ENCODE peak calls at places on chromosome 6, in five cellular contexts. One of them, this sample, is unnamed.

GRCh38 chr6:81614292-81614691 is 138.2 kb downstream of the TENT5A start:
- DNase-seq in AG09309: no peak
- DNase-seq in stomach: peak
- DNase-seq in AG10803: peak
- DNase-seq in omental fat pad: no peak
- DNase-seq in this sample: peak

GRCh38 chr6:28816909-28817807 is 106.6 kb downstream of the TRIM27 start:
- DNase-seq in AG10803: peak
- DNase-seq in AG09309: no peak
- DNase-seq in stomach: no peak
- DNase-seq in omental fat pad: no peak
- DNase-seq in this sample: peak

GRCh38 chr6:129901910-129902309 is 40.8 kb upstream of the TMEM244 start:
- DNase-seq in stomach: no peak
- DNase-seq in omental fat pad: no peak
- DNase-seq in AG09309: no peak
- DNase-seq in AG10803: no peak
- DNase-seq in this sample: no peak

GRCh38 chr6:159062965-159063364 is 18.2 kb upstream of the TAGAP start:
- DNase-seq in AG10803: no peak
- DNase-seq in stomach: no peak
- DNase-seq in omental fat pad: no peak
- DNase-seq in AG09309: no peak
- DNase-seq in this sample: no peak

GRCh38 chr6:155497273-155497672 is 41.6 kb upstream of the NOX3 start:
- DNase-seq in stomach: no peak
- DNase-seq in AG09309: no peak
- DNase-seq in AG10803: no peak
- DNase-seq in omental fat pad: no peak
- DNase-seq in this sample: no peak

GRCh38 chr6:18477301-18477941 is 90.3 kb downstream of the RNF144B start:
- DNase-seq in omental fat pad: no peak
- DNase-seq in AG09309: no peak
- DNase-seq in AG10803: peak
- DNase-seq in stomach: no peak
- DNase-seq in this sample: peak

GRCh38 chr6:43481591-43482242 is 4.3 kb downstream of the TJAP1 start:
- DNase-seq in AG10803: no peak
- DNase-seq in omental fat pad: no peak
- DNase-seq in stomach: no peak
- DNase-seq in AG09309: no peak
- DNase-seq in this sample: no peak

GRCh38 chr6:107655245-107655644 is 165.3 kb downstream of the SOBP start:
- DNase-seq in stomach: no peak
- DNase-seq in omental fat pad: no peak
- DNase-seq in AG10803: no peak
- DNase-seq in AG09309: no peak
- DNase-seq in this sample: peak

GRCh38 chr6:38034269-38034914 is 214.9 kb downstream of the ZFAND3 start:
- DNase-seq in AG09309: peak
- DNase-seq in stomach: no peak
- DNase-seq in AG10803: peak
- DNase-seq in omental fat pad: no peak
- DNase-seq in this sample: peak

GRCh38 chr6:157966990-157967389 is 14.7 kb upstream of the SYNJ2 start:
- DNase-seq in AG09309: no peak
- DNase-seq in omental fat pad: no peak
- DNase-seq in AG10803: no peak
- DNase-seq in stomach: peak
- DNase-seq in this sample: no peak